ENCODE peak calls at places on chromosomes 13 and 19, in ten cellular contexts. U is Peyer's patch, C is H54, P is NB4, G is testis, Q is body of pancreas, T is IMR-90, R is sigmoid colon, B is GM12892, J is tibial nerve. F is an unnamed sample.

GRCh38 chr19:35944553-35944952 is 8.4 kb downstream of the LRFN3 start:
- DNase-seq in U (no peak), C (no peak), P (no peak), G (no peak), Q (no peak), T (no peak), R (no peak), B (no peak), J (no peak), F (no peak)

GRCh38 chr13:24032674-24033073 is 127.8 kb upstream of the SPATA13 start:
- DNase-seq in U (no peak), C (no peak), P (no peak), G (no peak), Q (peak; percentile 65), T (peak; percentile 34), R (no peak), B (no peak), J (no peak), F (no peak)

GRCh38 chr13:71866173-71867091 is 572 bp downstream of the DACH1 start:
- DNase-seq in U (no peak), C (no peak), P (peak; percentile 69), G (no peak), Q (peak; percentile 44), T (no peak), R (no peak), B (peak; percentile 13), J (no peak), F (peak; percentile 49)

GRCh38 chr19:42370068-42370520 is 20.0 kb downstream of the CNFN start:
- DNase-seq in U (no peak), C (no peak), P (no peak), G (no peak), Q (no peak), T (no peak), R (no peak), B (no peak), J (no peak), F (no peak)

GRCh38 chr13:110346661-110347067 is 39.6 kb downstream of the COL4A2 start:
- DNase-seq in U (no peak), C (peak; percentile 66), P (no peak), G (no peak), Q (no peak), T (no peak), R (no peak), B (no peak), J (no peak), F (no peak)

GRCh38 chr19:40530091-40530901 is 46.4 kb upstream of the SHKBP1 start:
- DNase-seq in U (no peak), C (no peak), P (no peak), G (peak; percentile 57), Q (no peak), T (no peak), R (no peak), B (no peak), J (no peak), F (peak; percentile 59)

GRCh38 chr13:112744306-112745021 is 54.6 kb downstream of the ATP11A start:
- DNase-seq in U (no peak), C (peak; percentile 36), P (no peak), G (no peak), Q (no peak), T (peak; percentile 63), R (no peak), B (no peak), J (no peak), F (no peak)

GRCh38 chr19:49210108-49210900 is 52.7 kb downstream of the TRPM4 start:
- DNase-seq in U (no peak), C (no peak), P (peak; percentile 14), G (peak; percentile 85), Q (peak; percentile 87), T (no peak), R (peak; percentile 84), B (no peak), J (peak; percentile 33), F (peak; percentile 75)

GRCh38 chr13:109672545-109672944 is 113.8 kb downstream of the IRS2 start:
- DNase-seq in U (no peak), C (no peak), P (no peak), G (no peak), Q (no peak), T (peak; percentile 19), R (no peak), B (no peak), J (no peak), F (no peak)

GRCh38 chr19:17889609-17890214 is 18.0 kb downstream of the SLC5A5 start:
- DNase-seq in U (no peak), C (peak; percentile 54), P (peak; percentile 52), G (peak; percentile 68), Q (peak; percentile 34), T (peak; percentile 37), R (no peak), B (no peak), J (no peak), F (peak; percentile 35)

GRCh38 chr13:37102896-37103295 is 2.6 kb downstream of the CSNK1A1L start:
- DNase-seq in U (no peak), C (no peak), P (no peak), G (no peak), Q (no peak), T (no peak), R (no peak), B (no peak), J (no peak), F (no peak)
- TF ChIP-seq POLR2A in U (no peak), C (no peak), P (no peak), G (no peak), Q (no peak), T (no peak), R (no peak), B (no peak), J (no peak), F (no peak)

GRCh38 chr13:52454459-52454824 is 836 bp upstream of the CKAP2 start:
- DNase-seq in U (peak; percentile 56), C (no peak), P (peak; percentile 56), G (no peak), Q (no peak), T (peak; percentile 8), R (no peak), B (peak; percentile 12), J (no peak), F (peak; percentile 64)
- TF ChIP-seq POLR2A in U (no peak), C (no peak), P (no peak), G (no peak), Q (no peak), T (no peak), R (no peak), B (no peak), J (no peak), F (no peak)

DNA sequence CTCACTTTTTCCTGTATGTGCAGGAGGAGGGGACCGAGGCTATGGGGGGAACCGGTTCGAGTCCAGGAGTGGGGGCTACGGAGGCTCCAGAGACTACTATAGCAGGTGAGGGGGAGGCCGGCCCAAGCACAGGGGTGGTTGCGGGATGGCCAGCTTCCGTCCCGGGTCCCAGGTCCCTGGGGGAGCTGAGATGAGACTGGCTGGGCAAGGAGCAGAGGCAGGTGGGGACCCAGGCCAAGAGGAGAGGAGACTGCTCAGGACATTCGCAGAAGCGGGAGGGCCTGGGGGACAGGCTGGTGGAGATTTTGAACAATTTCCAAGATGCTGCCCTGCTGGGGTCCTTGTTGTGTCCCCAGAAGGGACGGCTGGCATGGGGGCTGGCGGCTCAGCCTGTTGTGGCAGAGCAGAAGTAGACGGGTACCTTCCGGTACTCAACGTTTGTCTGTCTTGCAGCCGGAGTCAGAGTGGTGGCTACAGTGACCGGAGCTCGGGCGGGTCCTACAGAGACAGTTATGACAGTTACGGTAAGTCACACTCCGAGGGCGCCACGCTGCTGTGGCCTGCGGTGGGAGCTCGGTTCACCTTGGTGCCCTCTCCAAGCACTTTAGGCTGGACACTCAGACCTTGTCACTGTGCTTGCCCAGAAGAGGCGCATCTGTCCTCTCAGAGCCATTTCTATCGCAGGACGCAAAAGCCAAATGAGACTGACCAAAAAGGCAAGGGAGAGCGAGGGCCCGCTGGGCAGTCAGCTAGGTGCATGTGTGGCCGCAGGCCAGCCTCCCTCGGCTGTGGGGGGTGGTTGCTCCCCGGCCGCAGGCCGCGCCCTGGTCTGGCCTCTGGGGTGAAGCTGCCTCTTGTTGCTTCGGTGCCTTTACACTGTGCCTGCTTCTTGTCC is 2.6 kb downstream of the CIRBP start:
- DNase-seq in U (no peak), C (no peak), P (no peak), G (no peak), Q (no peak), T (no peak), R (peak; percentile 74), B (no peak), J (no peak), F (no peak)
- TF ChIP-seq POLR2A in U (no peak), C (no peak), P (no peak), G (no peak), Q (no peak), T (no peak), R (no peak), B (peak; percentile 45), J (no peak), F (no peak)

GRCh38 chr19:2888739-2889224 is 11.9 kb upstream of the ZNF57 start:
- DNase-seq in U (peak; percentile 62), C (no peak), P (peak; percentile 82), G (peak; percentile 82), Q (peak; percentile 34), T (no peak), R (no peak), B (no peak), J (no peak), F (no peak)
- TF ChIP-seq POLR2A in U (no peak), C (no peak), P (no peak), G (no peak), Q (no peak), T (no peak), R (no peak), B (no peak), J (no peak), F (no peak)

GRCh38 chr19:51986309-51987291 is at the start of gene ZNF350:
- DNase-seq in U (peak; percentile 99), C (peak; percentile 75), P (peak; percentile 98), G (peak; percentile 100), Q (peak; percentile 92), T (peak; percentile 97), R (peak; percentile 94), B (peak; percentile 51), J (peak; percentile 83), F (peak; percentile 92)
- TF ChIP-seq POLR2A in U (peak; percentile 48), C (no peak), P (peak; percentile 60), G (no peak), Q (no peak), T (peak; percentile 85), R (no peak), B (peak; percentile 33), J (no peak), F (peak; percentile 73)

F was measured in erythroblast.